ENCODE peak calls at places on chromosome 1, in nine cellular contexts. J is AG08395; M is DND-41; A is NCI-H1105 treated with DMSO at 0.1 percent for 48 hours; D is AG08396; B is skeletal muscle cell; X is ureter; Y is CD4-positive, alpha-beta memory T cell; W is T-helper 9 cell. L is an unnamed sample.

GRCh38 chr1:5415621-5416020 is 576.6 kb downstream of the NPHP4 start:
- DNase-seq in J (no peak), Y (no peak), M (no peak), B (no peak), X (no peak), D (no peak), W (no peak), A (no peak), L (no peak)

GRCh38 chr1:17732475-17732874 is 22.7 kb upstream of the ACTL8 start:
- DNase-seq in W (no peak), M (no peak), D (peak; percentile 56), Y (no peak), A (no peak), J (peak; percentile 77), B (no peak), X (no peak), L (no peak)

GRCh38 chr1:36253463-36253862 is 29.2 kb downstream of the THRAP3 start:
- DNase-seq in D (no peak), X (no peak), A (no peak), B (no peak), M (no peak), Y (no peak), W (no peak), J (no peak), L (no peak)

GRCh38 chr1:24966121-24966723 is 36.1 kb upstream of the RUNX3 start:
- DNase-seq in J (no peak), X (no peak), A (no peak), W (no peak), D (no peak), M (no peak), Y (no peak), B (no peak), L (no peak)

GRCh38 chr1:97457446-97458089 is 463.3 kb downstream of the DPYD start:
- DNase-seq in A (peak; percentile 79), D (no peak), W (no peak), B (no peak), X (no peak), J (no peak), M (no peak), Y (no peak), L (no peak)

GRCh38 chr1:55233149-55233777 is 18.1 kb upstream of the USP24 start:
- DNase-seq in B (no peak), M (no peak), A (no peak), W (no peak), X (no peak), D (no peak), J (no peak), Y (no peak), L (no peak)

GRCh38 chr1:241950390-241950789 is 7.2 kb upstream of the BECN2 start:
- DNase-seq in Y (no peak), M (no peak), W (no peak), X (no peak), A (no peak), J (peak; percentile 84), B (peak; percentile 59), D (peak; percentile 27), L (no peak)

GRCh38 chr1:54054438-54054749 is 986 bp downstream of the TCEANC2 start:
- DNase-seq in M (no peak), A (peak; percentile 4), X (no peak), W (no peak), J (no peak), D (no peak), B (no peak), Y (no peak), L (no peak)

GRCh38 chr1:116203936-116204335 is 92.7 kb downstream of the MAB21L3 start:
- DNase-seq in B (no peak), M (no peak), W (no peak), D (no peak), J (no peak), Y (no peak), X (no peak), A (no peak), L (no peak)

GRCh38 chr1:18632711-18633427 is 2.2 kb downstream of the PAX7 start:
- DNase-seq in X (no peak), W (no peak), A (peak; percentile 93), Y (no peak), J (no peak), D (no peak), M (no peak), B (no peak), L (no peak)

L was measured in CD4-positive, CD25-positive, alpha-beta regulatory T cell.